ENCODE peak calls at places on chromosomes 7 and 10, in eight cellular contexts. One of them, this sample, is unnamed.

GRCh38 chr10:96959733-96960132 is 127.6 kb downstream of the LCOR start:
- DNase-seq in uterus: no peak
- DNase-seq in suprapubic skin: no peak
- DNase-seq in adrenal gland: no peak
- DNase-seq in A549: no peak
- DNase-seq in sigmoid colon: no peak
- DNase-seq in heart left ventricle: no peak
- DNase-seq in spleen: no peak
- DNase-seq in this sample: no peak

GRCh38 chr10:22932626-22933370 is 4.9 kb downstream of the ARMC3 start:
- DNase-seq in uterus: no peak
- DNase-seq in suprapubic skin: no peak
- DNase-seq in adrenal gland: no peak
- DNase-seq in A549: no peak
- DNase-seq in sigmoid colon: no peak
- DNase-seq in heart left ventricle: no peak
- DNase-seq in spleen: no peak
- DNase-seq in this sample: no peak

GRCh38 chr7:50978633-50979215 is 196.0 kb upstream of the GRB10 start:
- DNase-seq in uterus: no peak
- DNase-seq in suprapubic skin: no peak
- DNase-seq in adrenal gland: no peak
- DNase-seq in A549: peak
- DNase-seq in sigmoid colon: no peak
- DNase-seq in heart left ventricle: no peak
- DNase-seq in spleen: no peak
- DNase-seq in this sample: no peak

GRCh38 chr10:122702271-122702670 is 2.6 kb upstream of the C10orf120 start:
- DNase-seq in uterus: no peak
- DNase-seq in suprapubic skin: no peak
- DNase-seq in adrenal gland: no peak
- DNase-seq in A549: no peak
- DNase-seq in sigmoid colon: no peak
- DNase-seq in heart left ventricle: no peak
- DNase-seq in spleen: no peak
- DNase-seq in this sample: no peak

GRCh38 chr7:1242601-1243289 is 10.1 kb downstream of the UNCX start:
- DNase-seq in uterus: no peak
- DNase-seq in suprapubic skin: no peak
- DNase-seq in adrenal gland: no peak
- DNase-seq in A549: no peak
- DNase-seq in sigmoid colon: no peak
- DNase-seq in heart left ventricle: no peak
- DNase-seq in spleen: no peak
- DNase-seq in this sample: no peak

GRCh38 chr7:130875265-130875741 is 141.3 kb upstream of the KLF14 start:
- DNase-seq in uterus: no peak
- DNase-seq in suprapubic skin: no peak
- DNase-seq in adrenal gland: peak
- DNase-seq in A549: peak
- DNase-seq in sigmoid colon: no peak
- DNase-seq in heart left ventricle: peak
- DNase-seq in spleen: peak
- DNase-seq in this sample: no peak

GRCh38 chr10:85613391-85613790 is 753.2 kb downstream of the GRID1 start:
- DNase-seq in uterus: no peak
- DNase-seq in suprapubic skin: no peak
- DNase-seq in adrenal gland: no peak
- DNase-seq in A549: no peak
- DNase-seq in sigmoid colon: no peak
- DNase-seq in heart left ventricle: no peak
- DNase-seq in spleen: no peak
- DNase-seq in this sample: no peak

GRCh38 chr10:79268100-79268670 is 79.1 kb upstream of the PPIF start:
- DNase-seq in uterus: no peak
- DNase-seq in suprapubic skin: no peak
- DNase-seq in adrenal gland: no peak
- DNase-seq in A549: no peak
- DNase-seq in sigmoid colon: no peak
- DNase-seq in heart left ventricle: no peak
- DNase-seq in spleen: no peak
- DNase-seq in this sample: no peak

GRCh38 chr7:101367676-101368075 is 5.0 kb downstream of the COL26A1 start:
- DNase-seq in uterus: no peak
- DNase-seq in suprapubic skin: no peak
- DNase-seq in adrenal gland: no peak
- DNase-seq in A549: no peak
- DNase-seq in sigmoid colon: no peak
- DNase-seq in heart left ventricle: no peak
- DNase-seq in spleen: no peak
- DNase-seq in this sample: no peak

GRCh38 chr7:105990726-105991465 is 27.8 kb downstream of the CDHR3 start:
- DNase-seq in uterus: peak
- DNase-seq in suprapubic skin: no peak
- DNase-seq in adrenal gland: peak
- DNase-seq in A549: no peak
- DNase-seq in sigmoid colon: no peak
- DNase-seq in heart left ventricle: no peak
- DNase-seq in spleen: no peak
- DNase-seq in this sample: no peak

GRCh38 chr10:116371737-116372136 is 47.5 kb downstream of the CCDC172 start:
- DNase-seq in uterus: no peak
- DNase-seq in suprapubic skin: no peak
- DNase-seq in adrenal gland: no peak
- DNase-seq in A549: no peak
- DNase-seq in sigmoid colon: no peak
- DNase-seq in heart left ventricle: no peak
- DNase-seq in spleen: no peak
- DNase-seq in this sample: no peak

GRCh38 chr10:21368728-21369425 is 156.6 kb downstream of the SKIDA1 start:
- DNase-seq in uterus: peak
- DNase-seq in suprapubic skin: no peak
- DNase-seq in adrenal gland: peak
- DNase-seq in A549: no peak
- DNase-seq in sigmoid colon: no peak
- DNase-seq in heart left ventricle: no peak
- DNase-seq in spleen: no peak
- DNase-seq in this sample: no peak

GRCh38 chr7:148367701-148368475 is 222.7 kb upstream of the C7orf33 start:
- DNase-seq in uterus: no peak
- DNase-seq in suprapubic skin: no peak
- DNase-seq in adrenal gland: no peak
- DNase-seq in A549: no peak
- DNase-seq in sigmoid colon: no peak
- DNase-seq in heart left ventricle: no peak
- DNase-seq in spleen: no peak
- DNase-seq in this sample: no peak

GRCh38 chr7:72751978-72752377 is 76.0 kb downstream of the TYW1B start:
- DNase-seq in uterus: no peak
- DNase-seq in suprapubic skin: no peak
- DNase-seq in adrenal gland: no peak
- DNase-seq in A549: no peak
- DNase-seq in sigmoid colon: no peak
- DNase-seq in heart left ventricle: no peak
- DNase-seq in spleen: no peak
- DNase-seq in this sample: no peak

DNA sequence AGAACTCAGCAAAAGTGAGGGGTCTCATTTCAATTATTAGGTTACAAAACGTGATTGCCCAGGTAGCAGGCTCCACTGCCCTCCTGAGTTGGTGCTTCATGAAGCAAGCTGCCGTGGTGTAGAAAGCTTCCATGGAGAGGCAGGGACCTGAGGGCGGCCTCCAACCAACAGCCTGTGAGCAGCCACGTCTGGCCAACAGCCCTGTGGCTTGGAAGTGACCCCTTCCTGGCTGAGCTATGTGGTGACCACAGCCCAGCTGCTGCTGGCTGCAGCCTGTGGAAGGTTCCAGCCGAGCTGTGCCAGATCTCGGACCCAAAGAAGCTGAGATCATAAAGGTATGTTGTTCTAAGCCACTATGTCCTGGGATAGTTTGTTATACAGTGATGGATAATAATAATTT is 122.5 kb upstream of the KLF6 start:
- DNase-seq in uterus: no peak
- DNase-seq in suprapubic skin: peak
- DNase-seq in adrenal gland: no peak
- DNase-seq in A549: no peak
- DNase-seq in sigmoid colon: peak
- DNase-seq in heart left ventricle: peak
- DNase-seq in spleen: no peak
- DNase-seq in this sample: no peak
- TF ChIP-seq POLR2A in uterus: no peak
- TF ChIP-seq POLR2A in suprapubic skin: no peak
- TF ChIP-seq POLR2A in adrenal gland: no peak
- TF ChIP-seq POLR2A in A549: no peak
- TF ChIP-seq POLR2A in sigmoid colon: no peak
- TF ChIP-seq POLR2A in heart left ventricle: no peak
- TF ChIP-seq POLR2A in spleen: no peak
- TF ChIP-seq POLR2A in this sample: no peak

GRCh38 chr7:27112960-27113949 is 10.8 kb upstream of the HOXA2 start:
- DNase-seq in uterus: peak
- DNase-seq in suprapubic skin: peak
- DNase-seq in adrenal gland: peak
- DNase-seq in A549: peak
- DNase-seq in sigmoid colon: peak
- DNase-seq in heart left ventricle: no peak
- DNase-seq in spleen: no peak
- DNase-seq in this sample: no peak
- TF ChIP-seq POLR2A in uterus: peak
- TF ChIP-seq POLR2A in suprapubic skin: no peak
- TF ChIP-seq POLR2A in adrenal gland: peak
- TF ChIP-seq POLR2A in A549: peak
- TF ChIP-seq POLR2A in sigmoid colon: peak
- TF ChIP-seq POLR2A in heart left ventricle: peak
- TF ChIP-seq POLR2A in spleen: no peak
- TF ChIP-seq POLR2A in this sample: no peak

DNA sequence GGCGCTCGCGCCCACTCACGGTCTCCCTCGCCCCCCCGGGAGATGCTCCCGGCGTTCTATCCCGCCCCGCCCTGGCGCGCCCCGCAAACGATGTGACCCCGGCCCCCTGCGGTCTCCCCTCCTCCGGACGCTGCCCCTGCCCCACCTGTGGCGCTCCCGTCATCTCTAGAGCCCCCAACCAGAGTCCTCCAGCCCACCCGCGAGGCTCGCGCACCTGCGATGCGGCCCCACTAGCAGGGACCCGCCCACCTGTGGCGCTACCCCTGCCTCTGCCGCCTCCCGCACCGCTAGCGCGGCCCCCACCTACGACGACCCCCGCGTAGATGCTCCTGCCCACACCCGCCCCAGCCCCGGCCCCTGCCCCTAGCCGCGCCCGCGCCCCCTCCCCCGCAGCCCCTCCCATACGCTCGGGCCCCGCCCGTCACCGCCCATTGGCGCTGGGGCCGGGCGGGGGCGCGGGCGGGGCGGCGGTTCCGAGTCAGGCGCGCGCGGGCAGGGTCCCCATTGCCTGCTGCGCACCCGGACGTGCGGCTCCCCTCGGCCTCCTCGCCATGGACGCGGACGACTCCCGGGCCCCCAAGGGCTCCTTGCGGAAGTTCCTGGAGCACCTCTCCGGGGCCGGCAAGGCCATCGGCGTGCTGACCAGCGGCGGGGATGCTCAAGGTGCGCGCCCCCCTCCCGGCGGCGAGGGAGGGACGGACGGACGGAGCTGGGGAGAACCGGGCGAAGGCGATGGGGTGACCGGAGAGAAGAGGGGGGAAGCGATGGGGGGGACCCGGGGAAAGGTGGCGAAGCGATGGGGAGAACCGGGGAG is at the start of gene PFKP:
- DNase-seq in uterus: peak
- DNase-seq in suprapubic skin: peak
- DNase-seq in adrenal gland: no peak
- DNase-seq in A549: no peak
- DNase-seq in sigmoid colon: peak
- DNase-seq in heart left ventricle: no peak
- DNase-seq in spleen: peak
- DNase-seq in this sample: peak
- TF ChIP-seq POLR2A in uterus: peak
- TF ChIP-seq POLR2A in suprapubic skin: no peak
- TF ChIP-seq POLR2A in adrenal gland: no peak
- TF ChIP-seq POLR2A in A549: peak
- TF ChIP-seq POLR2A in sigmoid colon: peak
- TF ChIP-seq POLR2A in heart left ventricle: peak
- TF ChIP-seq POLR2A in spleen: no peak
- TF ChIP-seq POLR2A in this sample: peak

GRCh38 chr7:7965301-7965700 is 3.3 kb upstream of the GLCCI1 start:
- DNase-seq in uterus: no peak
- DNase-seq in suprapubic skin: no peak
- DNase-seq in adrenal gland: no peak
- DNase-seq in A549: no peak
- DNase-seq in sigmoid colon: no peak
- DNase-seq in heart left ventricle: no peak
- DNase-seq in spleen: no peak
- DNase-seq in this sample: no peak
- TF ChIP-seq POLR2A in uterus: no peak
- TF ChIP-seq POLR2A in suprapubic skin: no peak
- TF ChIP-seq POLR2A in adrenal gland: no peak
- TF ChIP-seq POLR2A in A549: no peak
- TF ChIP-seq POLR2A in sigmoid colon: no peak
- TF ChIP-seq POLR2A in heart left ventricle: no peak
- TF ChIP-seq POLR2A in spleen: no peak
- TF ChIP-seq POLR2A in this sample: no peak

DNA sequence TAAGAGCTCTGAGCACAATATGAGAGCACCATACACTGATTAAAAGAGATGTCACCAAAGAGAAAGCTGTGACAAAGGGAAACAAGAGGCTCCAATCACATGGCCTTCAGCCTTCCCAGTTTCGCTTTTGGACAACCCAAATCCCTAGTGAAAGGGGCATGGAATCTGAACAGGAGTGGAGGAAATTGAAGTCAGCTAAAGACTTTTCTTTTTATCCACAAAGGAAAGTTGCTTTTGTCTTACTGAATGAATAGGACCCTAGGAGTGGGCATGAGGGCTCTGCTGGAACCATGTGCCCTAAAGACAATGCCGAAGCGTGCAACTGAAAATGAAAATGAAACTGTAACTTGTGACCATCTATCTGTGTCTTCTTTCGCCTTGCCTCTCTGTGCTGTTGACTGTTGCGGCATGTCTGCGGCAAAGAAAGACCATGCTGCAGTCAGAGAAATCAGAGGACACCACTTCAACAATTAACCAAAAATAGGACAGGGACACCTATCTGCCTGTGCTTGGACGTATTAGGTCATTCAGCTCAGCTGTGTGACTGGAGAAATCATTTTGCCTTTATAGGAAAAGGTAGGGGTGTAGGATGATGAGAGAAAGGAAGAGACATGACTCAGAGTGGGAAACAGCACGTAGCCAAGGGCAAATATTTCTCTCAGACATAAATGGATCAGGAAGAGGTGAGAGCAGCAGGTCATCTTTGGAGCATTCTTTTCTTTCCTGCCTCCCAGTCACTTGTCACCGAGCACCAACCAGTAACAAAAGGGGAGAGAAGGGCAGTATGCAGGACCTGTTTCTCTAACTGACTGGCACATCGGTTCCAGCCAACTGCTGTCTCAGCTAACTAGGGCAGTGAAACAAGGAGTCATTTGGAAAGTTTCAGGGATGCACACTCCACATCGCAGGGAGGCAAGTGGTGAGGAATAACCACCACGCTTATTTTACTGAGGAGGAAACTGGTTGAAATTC is 12.3 kb downstream of the CAV2 start:
- DNase-seq in uterus: peak
- DNase-seq in suprapubic skin: no peak
- DNase-seq in adrenal gland: peak
- DNase-seq in A549: peak
- DNase-seq in sigmoid colon: no peak
- DNase-seq in heart left ventricle: peak
- DNase-seq in spleen: no peak
- DNase-seq in this sample: no peak
- TF ChIP-seq POLR2A in uterus: no peak
- TF ChIP-seq POLR2A in suprapubic skin: no peak
- TF ChIP-seq POLR2A in adrenal gland: no peak
- TF ChIP-seq POLR2A in A549: no peak
- TF ChIP-seq POLR2A in sigmoid colon: no peak
- TF ChIP-seq POLR2A in heart left ventricle: no peak
- TF ChIP-seq POLR2A in spleen: no peak
- TF ChIP-seq POLR2A in this sample: peak

This sample was measured in GM12892.